ENCODE peak calls at places on chromosomes 13 and 19, in ten cellular contexts. M is breast epithelium; U is CD8-positive, alpha-beta memory T cell; E is epithelial cell of prostate; L is CD4-positive, alpha-beta T cell; K is right cardiac atrium; S is ovary; O is PC-3; J is cardiac muscle cell; I is psoas muscle. Y is an unnamed sample.

GRCh38 chr13:85508683-85509329 is 290.4 kb downstream of the SLITRK6 start:
- DNase-seq in L (no peak), O (no peak), J (peak), M (no peak), I (no peak), U (no peak), E (no peak), K (peak), S (no peak), Y (no peak)

GRCh38 chr13:44079413-44080205 is 199.9 kb downstream of the LACC1 start:
- DNase-seq in K (no peak), M (no peak), E (no peak), O (no peak), L (no peak), J (no peak), I (no peak), U (no peak), S (no peak), Y (peak)

GRCh38 chr19:34319785-34320184 is 45.2 kb upstream of the GPI start:
- DNase-seq in L (no peak), O (no peak), K (no peak), J (no peak), I (peak), M (no peak), S (no peak), E (no peak), U (no peak), Y (no peak)

GRCh38 chr19:45999653-46000121 is 4.4 kb downstream of the CCDC61 start:
- DNase-seq in E (no peak), K (peak), U (no peak), J (no peak), L (no peak), O (no peak), I (peak), M (no peak), S (no peak), Y (peak)

GRCh38 chr19:7534531-7534980 is 961 bp upstream of the PNPLA6 start:
- DNase-seq in K (peak), E (no peak), S (peak), I (peak), M (peak), O (peak), U (peak), L (no peak), J (peak), Y (peak)

GRCh38 chr13:74868044-74868443 is 613.9 kb downstream of the TBC1D4 start:
- DNase-seq in K (no peak), J (no peak), O (peak), L (no peak), S (no peak), I (no peak), U (no peak), M (no peak), E (no peak), Y (no peak)

GRCh38 chr19:13461536-13461935 is 44.7 kb downstream of the CACNA1A start:
- DNase-seq in U (no peak), S (no peak), K (no peak), M (no peak), J (no peak), I (no peak), L (no peak), O (no peak), E (no peak), Y (peak)

GRCh38 chr13:73223372-73223781 is 164.6 kb downstream of the KLF5 start:
- DNase-seq in I (no peak), L (no peak), S (no peak), K (no peak), M (no peak), O (peak), J (no peak), E (no peak), U (no peak), Y (no peak)

GRCh38 chr19:56608274-56608964 is 13.3 kb downstream of the ZNF71 start:
- DNase-seq in E (no peak), I (no peak), O (no peak), L (no peak), J (no peak), U (no peak), M (no peak), K (no peak), S (no peak), Y (no peak)

GRCh38 chr19:4636151-4636717 is 3.1 kb upstream of the TNFAIP8L1 start:
- DNase-seq in L (peak), U (peak), J (peak), E (no peak), O (peak), I (peak), S (peak), M (peak), K (peak), Y (no peak)

GRCh38 chr13:46097015-46097414 is 7.8 kb downstream of the CPB2 start:
- DNase-seq in O (peak), S (no peak), L (no peak), M (no peak), U (no peak), I (no peak), E (no peak), K (no peak), J (no peak), Y (peak)

GRCh38 chr13:40680659-40681323 is 14.3 kb upstream of the FOXO1 start:
- DNase-seq in M (no peak), K (no peak), E (no peak), I (no peak), O (no peak), U (no peak), S (no peak), J (no peak), L (no peak), Y (no peak)

GRCh38 chr13:26342898-26343297 is 89.0 kb downstream of the CDK8 start:
- DNase-seq in L (no peak), M (no peak), S (no peak), O (no peak), J (no peak), U (no peak), E (no peak), K (no peak), I (no peak), Y (no peak)

GRCh38 chr13:75797256-75797655 is 161.1 kb downstream of the LMO7 start:
- DNase-seq in E (no peak), K (no peak), J (no peak), L (no peak), U (no peak), M (no peak), S (no peak), I (no peak), O (no peak), Y (no peak)

GRCh38 chr19:15323496-15324235 is 8.7 kb downstream of the BRD4 start:
- DNase-seq in M (peak), K (peak), S (peak), L (no peak), U (no peak), I (peak), J (no peak), O (no peak), E (peak), Y (no peak)

GRCh38 chr19:23823952-23824389 is 65.3 kb upstream of the ZNF681 start:
- DNase-seq in U (no peak), S (no peak), L (no peak), I (no peak), J (peak), M (no peak), K (no peak), E (peak), O (peak), Y (no peak)

GRCh38 chr13:110643768-110644421 is 28.6 kb downstream of the NAXD start:
- DNase-seq in K (no peak), J (no peak), I (no peak), S (no peak), U (no peak), E (no peak), M (no peak), L (no peak), O (no peak), Y (no peak)

GRCh38 chr13:91817250-91817649 is 418.8 kb downstream of the GPC5 start:
- DNase-seq in O (peak), S (no peak), K (no peak), I (no peak), U (no peak), J (no peak), M (no peak), L (no peak), E (no peak), Y (no peak)

GRCh38 chr13:21365574-21365973 is 93.5 kb downstream of the ZDHHC20 start:
- DNase-seq in I (no peak), U (peak), E (no peak), M (no peak), J (no peak), O (no peak), L (no peak), K (no peak), S (no peak), Y (no peak)

GRCh38 chr13:106155411-106155810 is 380.1 kb downstream of the EFNB2 start:
- DNase-seq in U (no peak), J (no peak), L (no peak), S (no peak), K (no peak), M (no peak), E (no peak), O (peak), I (no peak), Y (no peak)

GRCh38 chr13:35857769-35858168 is 273.4 kb downstream of the DCLK1 start:
- DNase-seq in U (no peak), I (no peak), M (no peak), S (no peak), O (no peak), J (peak), E (no peak), L (no peak), K (no peak), Y (no peak)

GRCh38 chr19:12994701-12995595 is at the start of gene NFIX:
- DNase-seq in O (peak), I (peak), M (no peak), U (peak), L (peak), J (peak), K (peak), E (no peak), S (peak), Y (no peak)

GRCh38 chr13:22596157-22596863 is 584.5 kb upstream of the SGCG start:
- DNase-seq in K (no peak), L (no peak), U (no peak), M (no peak), I (no peak), S (no peak), O (no peak), E (no peak), J (peak), Y (no peak)

GRCh38 chr13:101211261-101211660 is 205.0 kb downstream of the NALCN start:
- DNase-seq in S (no peak), U (no peak), K (no peak), L (no peak), J (no peak), E (peak), I (no peak), O (peak), M (no peak), Y (no peak)

GRCh38 chr19:47726467-47726866 is 13.2 kb downstream of the EHD2 start:
- DNase-seq in O (no peak), S (no peak), K (no peak), J (no peak), I (no peak), L (no peak), M (no peak), U (no peak), E (no peak), Y (no peak)

GRCh38 chr13:29758591-29759114 is 91.8 kb downstream of the UBL3 start:
- DNase-seq in U (peak), M (no peak), K (peak), O (peak), S (no peak), I (peak), E (no peak), J (no peak), L (no peak), Y (no peak)

GRCh38 chr13:40777957-40778235 is 6.9 kb upstream of the MRPS31 start:
- DNase-seq in E (no peak), M (no peak), O (no peak), L (no peak), J (no peak), K (no peak), I (no peak), U (no peak), S (no peak), Y (no peak)

GRCh38 chr13:33615436-33615835 is 202.5 kb upstream of the RFC3 start:
- DNase-seq in M (no peak), L (no peak), O (no peak), K (no peak), I (no peak), J (no peak), U (no peak), S (no peak), E (no peak), Y (no peak)

GRCh38 chr13:57629391-57629804 is 2.1 kb upstream of the PCDH17 start:
- DNase-seq in E (no peak), L (no peak), M (no peak), K (peak), S (no peak), U (no peak), J (no peak), O (no peak), I (no peak), Y (peak)

DNA sequence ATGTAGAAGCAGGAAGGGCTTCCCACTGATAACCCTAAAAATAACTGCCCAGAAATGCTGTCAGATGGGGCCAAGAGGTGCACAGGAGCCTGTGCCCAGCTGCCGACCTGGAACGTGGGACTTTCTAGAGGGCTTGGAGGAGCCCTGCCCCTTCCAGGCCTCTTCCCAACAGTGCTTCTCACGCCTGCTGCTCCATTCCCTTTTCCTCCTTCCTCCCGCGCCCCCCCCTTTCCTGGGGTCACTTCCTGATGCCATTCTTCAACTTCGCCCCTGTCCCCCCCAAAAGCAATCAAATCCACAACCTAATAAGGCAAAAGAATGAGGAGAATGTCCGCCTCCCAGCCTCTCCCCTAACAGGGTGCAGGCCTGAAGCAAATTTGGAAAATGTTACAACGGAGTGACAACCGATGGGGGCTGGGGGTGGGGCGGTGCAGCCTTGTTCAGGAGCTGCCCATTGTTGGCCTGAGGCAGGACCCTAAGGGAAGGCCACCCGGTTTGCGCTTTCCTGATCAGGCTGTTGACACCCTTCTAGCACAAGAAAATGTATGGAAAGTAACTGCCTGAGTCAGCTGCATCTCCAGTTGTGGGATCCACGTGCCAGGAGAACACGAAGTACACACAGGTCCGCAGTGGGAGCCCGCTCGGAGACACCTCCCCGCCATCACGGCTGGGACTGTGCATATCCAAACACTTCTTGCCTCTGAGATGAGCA is 18.7 kb downstream of the ACTN4 start:
- DNase-seq in J (peak), O (peak), S (peak), U (no peak), K (peak), I (peak), E (no peak), M (peak), L (no peak), Y (no peak)
- H3K27ac ChIP-seq in J (peak), O (peak), S (peak), U (peak), K (peak), I (peak), E (peak), M (peak), L (no peak), Y (peak)

GRCh38 chr19:1073956-1074511 is 7.1 kb downstream of the ARHGAP45 start:
- DNase-seq in S (no peak), E (no peak), O (no peak), L (no peak), K (no peak), I (no peak), M (no peak), U (peak), J (no peak), Y (no peak)
- H3K27ac ChIP-seq in S (no peak), E (no peak), O (no peak), L (peak), K (no peak), I (no peak), M (no peak), U (peak), J (no peak), Y (no peak)

GRCh38 chr19:3514930-3515329 is 8.8 kb downstream of the FZR1 start:
- DNase-seq in I (no peak), M (no peak), K (no peak), O (no peak), L (no peak), U (no peak), J (no peak), S (no peak), E (no peak), Y (no peak)

GRCh38 chr19:3512562-3512961 is 6.5 kb downstream of the FZR1 start:
- DNase-seq in O (no peak), I (no peak), M (no peak), L (no peak), E (no peak), K (no peak), U (no peak), J (no peak), S (no peak), Y (no peak)

GRCh38 chr19:3515891-3516422 is 9.8 kb downstream of the FZR1 start:
- DNase-seq in K (peak), O (no peak), I (no peak), J (no peak), L (no peak), E (no peak), U (no peak), S (no peak), M (no peak), Y (no peak)

GRCh38 chr19:3511506-3512251 is 5.6 kb downstream of the FZR1 start:
- DNase-seq in S (no peak), E (no peak), K (no peak), M (no peak), L (no peak), U (peak), I (no peak), O (no peak), J (no peak), Y (no peak)

DNA sequence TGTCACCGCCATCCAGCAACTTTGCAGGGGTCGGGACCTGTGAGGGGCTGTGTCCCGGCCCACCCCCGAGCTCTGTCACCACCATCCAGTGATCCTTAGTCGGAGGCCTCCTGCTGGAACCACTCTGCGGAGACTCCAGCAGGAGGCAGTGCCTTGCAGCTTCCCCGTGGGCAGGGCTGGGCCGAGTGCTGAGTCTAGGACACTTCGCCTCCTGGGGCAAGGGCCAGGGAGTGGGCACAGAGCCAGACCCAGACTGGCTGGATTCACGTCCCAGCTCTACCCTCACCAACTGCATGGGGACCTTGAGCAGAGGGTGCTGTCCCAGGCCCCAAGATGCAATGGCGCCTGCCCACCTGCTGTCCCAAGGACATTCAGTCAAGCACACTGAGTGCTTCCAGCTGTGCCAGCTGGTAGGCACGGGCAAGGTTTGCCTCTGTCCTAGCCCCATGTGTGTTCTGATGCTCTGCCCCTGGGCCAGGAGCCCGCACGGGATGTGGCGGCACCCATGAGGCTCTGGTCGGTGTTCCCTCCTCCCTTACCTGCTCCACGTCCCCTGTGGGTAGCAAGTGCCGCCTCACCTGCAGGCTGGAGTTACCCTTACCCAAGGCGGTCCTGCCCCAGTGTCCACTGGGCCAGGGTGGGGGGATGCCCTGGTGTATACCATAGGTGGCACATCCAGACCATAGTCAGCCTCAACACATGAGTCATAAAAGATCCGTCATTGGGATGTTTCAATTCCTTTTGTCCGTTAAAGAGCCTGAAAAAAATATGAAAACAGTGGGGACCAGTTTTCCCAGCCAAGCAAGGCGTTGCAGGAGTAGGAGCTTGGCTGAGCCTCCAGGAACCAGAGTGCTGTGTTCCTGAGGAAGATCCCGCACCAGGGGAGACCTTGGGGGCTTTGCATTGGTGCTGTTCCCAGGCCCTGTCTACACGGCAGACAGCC is 7.4 kb downstream of the FZR1 start:
- DNase-seq in I (no peak), E (no peak), S (no peak), L (no peak), K (no peak), J (no peak), O (no peak), M (no peak), U (no peak), Y (no peak)
- H3K27ac ChIP-seq in I (no peak), E (no peak), S (no peak), L (no peak), K (no peak), J (no peak), O (no peak), M (no peak), U (no peak), Y (no peak)

DNA sequence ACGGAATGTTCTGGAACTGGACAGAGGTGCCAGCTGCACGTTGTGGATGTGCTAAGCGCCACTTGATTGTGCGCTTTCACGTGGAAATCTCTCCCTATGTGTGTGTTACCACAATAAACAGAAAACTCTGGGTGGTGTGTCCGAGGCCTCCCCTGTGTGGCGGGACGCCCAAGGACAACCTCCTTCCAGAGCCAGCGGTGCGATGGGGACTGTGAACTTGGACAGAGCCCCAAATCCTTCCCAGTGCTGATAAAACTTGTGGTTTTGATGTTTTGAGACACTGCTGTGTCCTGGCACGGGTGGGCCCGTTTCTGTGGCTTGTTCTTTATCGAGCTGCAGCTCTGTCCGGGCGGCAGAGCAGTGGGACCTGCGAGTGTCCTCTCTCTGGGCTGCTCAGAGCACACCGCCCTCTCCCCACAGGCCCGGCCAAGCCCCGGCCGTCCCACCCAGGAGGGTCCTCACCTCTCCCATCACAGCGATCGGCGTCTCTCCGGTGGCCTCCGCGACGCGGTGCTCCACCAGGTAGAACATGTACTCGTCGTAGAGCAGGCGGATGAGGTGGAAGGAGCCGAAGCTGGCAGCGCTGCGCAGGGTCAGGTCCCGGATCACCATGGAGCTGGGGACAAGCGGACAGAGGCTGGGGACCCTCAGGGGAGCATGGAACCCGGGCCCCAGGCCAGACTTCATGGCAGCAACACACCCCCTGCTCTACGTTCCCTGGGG is 18.8 kb upstream of the RANBP3 start:
- DNase-seq in S (peak), M (no peak), L (no peak), K (no peak), J (no peak), O (no peak), U (no peak), I (no peak), E (no peak), Y (no peak)
- H3K27ac ChIP-seq in S (peak), M (no peak), L (no peak), K (no peak), J (no peak), O (no peak), U (no peak), I (no peak), E (no peak), Y (no peak)

GRCh38 chr19:55158423-55158822 is 891 bp upstream of the TNNI3 start:
- DNase-seq in K (no peak), L (no peak), E (no peak), J (no peak), U (no peak), S (no peak), M (no peak), I (no peak), O (no peak), Y (no peak)
- H3K27ac ChIP-seq in K (peak), L (no peak), E (no peak), J (peak), U (peak), S (no peak), M (no peak), I (peak), O (no peak), Y (no peak)